ENCODE peak calls at places on chromosomes 4 and X, in eight cellular contexts. P is stimulated activated CD4-positive, alpha-beta T cell treated with anti-CD3 and anti-CD28 coated beads, Interleukin-12 subunit alpha, Interleukin-12 subunit beta, amount 100 ng/mL, for 4 hours; C is progenitor cell of endocrine pancreas; W is SK-N-DZ; Y is GM20000; G is left ventricle myocardium superior; E is activated CD8-positive, alpha-beta T cell treated with anti-CD3 and anti-CD28 coated beads, Interleukin-2, amount 10 ng/mL, durations not matched to agents 7 days and 5 days; F is posterior vena cava. U is an unnamed sample.

GRCh38 chrX:18792828-18793227 is 85.4 kb downstream of the PPEF1 start:
- DNase-seq in P (no peak), C (no peak), W (no peak), Y (no peak), G (no peak), E (no peak), F (no peak), U (no peak)

GRCh38 chr4:143455211-143455610 is 58.3 kb upstream of the SMARCA5 start:
- DNase-seq in P (no peak), C (no peak), W (no peak), Y (no peak), G (no peak), E (no peak), F (no peak), U (no peak)

GRCh38 chr4:11765849-11766453 is 337.3 kb upstream of the HS3ST1 start:
- DNase-seq in P (no peak), C (no peak), W (peak), Y (peak), G (no peak), E (peak), F (no peak), U (peak)

GRCh38 chr4:141573678-141574077 is 62.7 kb upstream of the IL15 start:
- DNase-seq in P (no peak), C (no peak), W (no peak), Y (no peak), G (no peak), E (no peak), F (no peak), U (no peak)

GRCh38 chrX:15146515-15146914 is 123.4 kb downstream of the ASB9 start:
- DNase-seq in P (peak), C (no peak), W (no peak), Y (no peak), G (no peak), E (no peak), F (no peak), U (no peak)

GRCh38 chr4:27360651-27361347 is 500.2 kb downstream of the STIM2 start:
- DNase-seq in P (no peak), C (no peak), W (no peak), Y (no peak), G (no peak), E (no peak), F (no peak), U (peak)

GRCh38 chrX:40152706-40153334 is 55.1 kb upstream of the BCOR start:
- DNase-seq in P (no peak), C (no peak), W (no peak), Y (peak), G (peak), E (no peak), F (peak), U (no peak)

GRCh38 chr4:173735055-173735454 is 205.0 kb upstream of the HAND2 start:
- DNase-seq in P (no peak), C (no peak), W (no peak), Y (no peak), G (no peak), E (no peak), F (no peak), U (peak)

GRCh38 chr4:72312032-72312650 is 256.9 kb downstream of the ADAMTS3 start:
- DNase-seq in P (no peak), C (no peak), W (no peak), Y (no peak), G (peak), E (no peak), F (peak), U (peak)

GRCh38 chr4:187666634-187667033 is 328.9 kb upstream of the ZFP42 start:
- DNase-seq in P (no peak), C (no peak), W (no peak), Y (no peak), G (no peak), E (no peak), F (no peak), U (no peak)

GRCh38 chr4:104404384-104404783 is 90.3 kb downstream of the CXXC4 start:
- DNase-seq in P (no peak), C (no peak), W (no peak), Y (no peak), G (no peak), E (no peak), F (no peak), U (no peak)

GRCh38 chrX:8851487-8851886 is 50.3 kb upstream of the FAM9A start:
- DNase-seq in P (no peak), C (no peak), W (no peak), Y (no peak), G (no peak), E (no peak), F (no peak), U (peak)

GRCh38 chr4:154049457-154050181 is 260.7 kb upstream of the SFRP2 start:
- DNase-seq in P (no peak), C (no peak), W (peak), Y (no peak), G (no peak), E (no peak), F (no peak), U (peak)

GRCh38 chrX:72129661-72130060 is 2.1 kb downstream of the RTL5 start:
- DNase-seq in P (no peak), C (no peak), W (no peak), Y (no peak), G (no peak), E (no peak), F (no peak), U (no peak)

GRCh38 chrX:71604141-71604540 is 14.2 kb downstream of the CXCR3 start:
- DNase-seq in P (no peak), C (no peak), W (no peak), Y (no peak), G (no peak), E (no peak), F (peak), U (no peak)

GRCh38 chr4:165580379-165580905 is 201.6 kb downstream of the CPE start:
- DNase-seq in P (no peak), C (no peak), W (no peak), Y (no peak), G (no peak), E (no peak), F (no peak), U (peak)

GRCh38 chr4:158538911-158539310 is 17.2 kb downstream of the RXFP1 start:
- DNase-seq in P (no peak), C (no peak), W (no peak), Y (no peak), G (no peak), E (no peak), F (no peak), U (no peak)